ENCODE peak calls at places on chromosomes 6 and 20, in four cellular contexts. Y, D, O and E are unnamed samples.

GRCh38 chr6:122035193-122035592 is 364.3 kb upstream of the HSF2 start:
- DNase-seq in O (no peak), D (no peak), Y (no peak), E (no peak)

GRCh38 chr20:47656313-47656712 is 129.0 kb downstream of the SULF2 start:
- DNase-seq in D (no peak), Y (no peak), O (no peak), E (no peak)

GRCh38 chr6:16345449-16346330 is 107.3 kb downstream of the GMPR start:
- DNase-seq in O (peak; percentile 92), Y (no peak), D (peak; percentile 87), E (peak; percentile 49)

GRCh38 chr6:120198033-120198432 is 848.5 kb upstream of the MAN1A1 start:
- DNase-seq in O (peak; percentile 48), Y (no peak), D (no peak), E (peak; percentile 92)

GRCh38 chr20:46330072-46330763 is 21.9 kb upstream of the CDH22 start:
- DNase-seq in D (no peak), Y (no peak), O (no peak), E (no peak)

GRCh38 chr6:101402618-101403002 is 9.1 kb downstream of the GRIK2 start:
- DNase-seq in D (no peak), Y (peak; percentile 81), O (no peak), E (peak; percentile 47)

GRCh38 chr20:43949741-43950618 is 35.3 kb downstream of the TOX2 start:
- DNase-seq in O (no peak), Y (no peak), D (no peak), E (no peak)

GRCh38 chr6:84728602-84729001 is 35.8 kb downstream of the TBX18 start:
- DNase-seq in Y (no peak), O (peak; percentile 61), D (peak; percentile 49), E (peak; percentile 55)

GRCh38 chr6:16327777-16328325 is 89.5 kb downstream of the GMPR start:
- DNase-seq in Y (no peak), D (no peak), O (no peak), E (no peak)

GRCh38 chr20:40489886-40490285 is 199.2 kb downstream of the MAFB start:
- DNase-seq in D (no peak), O (peak; percentile 74), Y (no peak), E (peak; percentile 42)

GRCh38 chr20:40497781-40498691 is 191.0 kb downstream of the MAFB start:
- DNase-seq in D (peak; percentile 11), Y (no peak), O (peak; percentile 56), E (no peak)

GRCh38 chr6:159097256-159097655 is 52.5 kb upstream of the TAGAP start:
- DNase-seq in Y (no peak), O (no peak), D (no peak), E (no peak)

GRCh38 chr6:150891886-150892485 is 26.5 kb downstream of the MTHFD1L start:
- DNase-seq in O (peak; percentile 88), D (peak; percentile 81), Y (peak; percentile 62), E (peak; percentile 74)

GRCh38 chr6:26607434-26608230 is 10.9 kb downstream of the ABT1 start:
- DNase-seq in Y (peak; percentile 60), D (peak; percentile 75), O (peak; percentile 74), E (peak; percentile 68)

GRCh38 chr6:38436726-38437465 is 202.8 kb downstream of the BTBD9 start:
- DNase-seq in O (peak; percentile 79), D (peak; percentile 6), Y (no peak), E (no peak)

GRCh38 chr6:4957521-4958231 is 46.2 kb downstream of the RPP40 start:
- DNase-seq in D (no peak), O (peak; percentile 49), Y (no peak), E (peak; percentile 84)

GRCh38 chr20:49104365-49104648 is 58.2 kb downstream of the CSE1L start:
- DNase-seq in Y (peak; percentile 54), D (no peak), O (no peak), E (peak; percentile 23)

GRCh38 chr6:33622456-33623431 is 1.6 kb downstream of the ITPR3 start:
- DNase-seq in Y (peak; percentile 48), O (peak; percentile 46), D (no peak), E (peak; percentile 58)

GRCh38 chr20:61437280-61438206 is 185.5 kb downstream of the CDH4 start:
- DNase-seq in D (peak; percentile 82), O (peak; percentile 96), Y (peak; percentile 56), E (peak; percentile 87)

GRCh38 chr20:53576195-53576580 is 17.5 kb downstream of the ZNF217 start:
- DNase-seq in Y (no peak), D (no peak), O (no peak), E (no peak)

GRCh38 chr20:57391439-57392129 is 388 bp downstream of the RBM38 start:
- DNase-seq in Y (peak; percentile 65), O (no peak), D (peak; percentile 33), E (no peak)

GRCh38 chr20:63102720-63103375 is 96.1 kb upstream of the BHLHE23 start:
- DNase-seq in Y (no peak), D (peak; percentile 50), O (peak; percentile 48), E (peak; percentile 58)

GRCh38 chr6:112337209-112337638 is 9.9 kb upstream of the RFPL4B start:
- DNase-seq in Y (peak; percentile 73), D (peak; percentile 90), O (peak; percentile 84), E (peak; percentile 83)

GRCh38 chr6:51213806-51214205 is 395.1 kb downstream of the TFAP2B start:
- DNase-seq in D (peak; percentile 23), O (no peak), Y (peak; percentile 57), E (peak; percentile 37)